ENCODE peak calls at places on chromosomes 7 and 10, in four cellular contexts. P is stimulated activated CD4-positive, alpha-beta T cell treated with anti-CD3 and anti-CD28 coated beads, Interleukin-4, amount 100 ng/mL, for 48 hours; S is fibroblast of lung; K is H9. G is an unnamed sample.

GRCh38 chr10:68900427-68901105 is 549 bp upstream of the DDX50 start:
- DNase-seq in S (no peak), P (no peak), K (no peak), G (no peak)

GRCh38 chr10:11757452-11757819 is 15.3 kb downstream of the ECHDC3 start:
- DNase-seq in K (no peak), P (no peak), S (peak; percentile 94), G (peak; percentile 89)

GRCh38 chr7:45007571-45008328 is 7.7 kb downstream of the CCM2 start:
- DNase-seq in S (no peak), P (no peak), K (no peak), G (no peak)

GRCh38 chr10:79266543-79267312 is 80.5 kb upstream of the PPIF start:
- DNase-seq in P (no peak), S (peak; percentile 89), K (no peak), G (peak; percentile 93)

GRCh38 chr7:87574630-87575029 is 26.1 kb downstream of the ABCB1 start:
- DNase-seq in P (no peak), K (no peak), S (peak; percentile 62), G (peak; percentile 12)

GRCh38 chr7:141585592-141586510 is 34.6 kb downstream of the AGK start:
- DNase-seq in K (no peak), P (peak; percentile 19), S (peak; percentile 82), G (peak; percentile 82)

GRCh38 chr7:142813262-142813661 is 41.6 kb upstream of the EPHB6 start:
- DNase-seq in K (peak; percentile 85), P (no peak), S (no peak), G (peak; percentile 57)

GRCh38 chr7:137476937-137477336 is 133.4 kb upstream of the PTN start:
- DNase-seq in K (no peak), S (no peak), P (no peak), G (peak; percentile 64)

GRCh38 chr7:10824154-10824553 is 149.5 kb upstream of the PHF14 start:
- DNase-seq in P (no peak), K (no peak), S (no peak), G (no peak)

GRCh38 chr7:24812313-24812945 is 55.2 kb upstream of the GSDME start:
- DNase-seq in K (peak; percentile 51), S (peak; percentile 50), P (peak; percentile 26), G (peak; percentile 62)

GRCh38 chr10:96700477-96701099 is 19.7 kb downstream of the PIK3AP1 start:
- DNase-seq in P (no peak), K (no peak), S (no peak), G (no peak)

GRCh38 chr10:5591336-5591824 is 66.6 kb downstream of the CALML3 start:
- DNase-seq in S (no peak), K (no peak), P (no peak), G (no peak)

GRCh38 chr10:30784896-30785605 is 155.5 kb upstream of the LYZL2 start:
- DNase-seq in S (peak; percentile 77), K (peak; percentile 96), P (no peak), G (peak; percentile 78)

GRCh38 chr10:46555713-46556514 is 544 bp downstream of the GPRIN2 start:
- DNase-seq in S (no peak), K (peak; percentile 93), P (no peak), G (no peak)

GRCh38 chr7:55185321-55185802 is 166.5 kb downstream of the EGFR start:
- DNase-seq in S (no peak), P (no peak), K (no peak), G (no peak)

GRCh38 chr10:72353963-72354355 is 760 bp downstream of the DNAJB12 start:
- DNase-seq in K (no peak), S (no peak), P (no peak), G (peak; percentile 29)

GRCh38 chr10:60394444-60394843 is 4.8 kb upstream of the ANK3 start:
- DNase-seq in K (no peak), S (no peak), P (no peak), G (no peak)

GRCh38 chr7:41803569-41803968 is 100.7 kb upstream of the INHBA start:
- DNase-seq in S (no peak), K (no peak), P (no peak), G (no peak)

GRCh38 chr7:155402941-155403340 is 55.0 kb upstream of the EN2 start:
- DNase-seq in S (no peak), P (no peak), K (no peak), G (no peak)

GRCh38 chr10:18918545-18918944 is 130.1 kb upstream of the MALRD1 start:
- DNase-seq in P (no peak), K (no peak), S (peak; percentile 90), G (peak; percentile 54)

GRCh38 chr10:100506596-100507356 is 12.9 kb downstream of the SEC31B start:
- DNase-seq in K (no peak), S (no peak), P (no peak), G (no peak)

G was measured in fibroblast of pulmonary artery.